ENCODE peak calls at places on chromosome 13, in seven cellular contexts. M is stomach, K is Peyer's patch, X is uterus, C is HCT116, B is tibial nerve, H is body of pancreas. R is an unnamed sample.

GRCh38 chr13:97224544-97225324 is 2.6 kb downstream of the MBNL2 start:
- DNase-seq in M (peak; percentile 70), K (no peak), X (no peak), C (no peak), B (peak; percentile 40), H (peak; percentile 91), R (no peak)

GRCh38 chr13:59494560-59494970 is 669.2 kb downstream of the DIAPH3 start:
- DNase-seq in M (no peak), K (no peak), X (no peak), C (no peak), B (peak; percentile 40), H (no peak), R (peak; percentile 66)

GRCh38 chr13:32126298-32126697 is 94.7 kb downstream of the FRY start:
- DNase-seq in M (no peak), K (no peak), X (no peak), C (no peak), B (no peak), H (no peak), R (no peak)

GRCh38 chr13:74795526-74795925 is 661.3 kb upstream of the KLF12 start:
- DNase-seq in M (no peak), K (no peak), X (no peak), C (no peak), B (no peak), H (no peak), R (no peak)

GRCh38 chr13:41622545-41623429 is 165.4 kb downstream of the RGCC start:
- DNase-seq in M (no peak), K (no peak), X (peak; percentile 64), C (no peak), B (no peak), H (no peak), R (no peak)

GRCh38 chr13:45082964-45083363 is 37.3 kb upstream of the GTF2F2 start:
- DNase-seq in M (no peak), K (no peak), X (no peak), C (no peak), B (no peak), H (no peak), R (no peak)

GRCh38 chr13:78137404-78138142 is 218.9 kb upstream of the EDNRB start:
- DNase-seq in M (no peak), K (no peak), X (no peak), C (peak; percentile 33), B (peak; percentile 27), H (peak; percentile 15), R (no peak)

GRCh38 chr13:29799041-29799440 is 51.4 kb downstream of the UBL3 start:
- DNase-seq in M (no peak), K (no peak), X (no peak), C (no peak), B (no peak), H (no peak), R (no peak)

GRCh38 chr13:111954681-111955411 is 112.1 kb upstream of the SOX1 start:
- DNase-seq in M (peak; percentile 17), K (no peak), X (no peak), C (peak; percentile 36), B (no peak), H (no peak), R (no peak)

GRCh38 chr13:47480121-47480520 is 521.0 kb downstream of the SUCLA2 start:
- DNase-seq in M (no peak), K (no peak), X (no peak), C (no peak), B (no peak), H (no peak), R (no peak)

GRCh38 chr13:62293081-62293480 is 877.4 kb upstream of the PCDH20 start:
- DNase-seq in M (no peak), K (no peak), X (no peak), C (no peak), B (no peak), H (no peak), R (no peak)

GRCh38 chr13:76837811-76838210 is 48.4 kb downstream of the KCTD12 start:
- DNase-seq in M (no peak), K (no peak), X (no peak), C (no peak), B (no peak), H (no peak), R (no peak)

GRCh38 chr13:39394811-39395685 is 207.9 kb downstream of the LHFPL6 start:
- DNase-seq in M (no peak), K (no peak), X (no peak), C (no peak), B (no peak), H (no peak), R (no peak)

GRCh38 chr13:40755082-40755755 is 15.8 kb downstream of the MRPS31 start:
- DNase-seq in M (no peak), K (no peak), X (no peak), C (no peak), B (no peak), H (no peak), R (no peak)

GRCh38 chr13:100818706-100819105 is 144.1 kb upstream of the TMTC4 start:
- DNase-seq in M (peak; percentile 47), K (no peak), X (no peak), C (no peak), B (no peak), H (no peak), R (peak; percentile 75)

GRCh38 chr13:33445476-33445875 is 159.9 kb upstream of the STARD13 start:
- DNase-seq in M (no peak), K (no peak), X (no peak), C (no peak), B (no peak), H (no peak), R (no peak)

GRCh38 chr13:24007979-24008620 is 110.8 kb upstream of the C1QTNF9B start:
- DNase-seq in M (no peak), K (no peak), X (no peak), C (no peak), B (no peak), H (no peak), R (no peak)

GRCh38 chr13:29743229-29743786 is 107.1 kb downstream of the UBL3 start:
- DNase-seq in M (no peak), K (no peak), X (peak; percentile 80), C (no peak), B (peak; percentile 64), H (no peak), R (peak; percentile 96)

GRCh38 chr13:40490086-40490723 is 176.2 kb downstream of the FOXO1 start:
- DNase-seq in M (peak; percentile 33), K (peak; percentile 47), X (no peak), C (no peak), B (no peak), H (no peak), R (no peak)

GRCh38 chr13:96053003-96053703 is at the start of gene UGGT2:
- DNase-seq in M (peak; percentile 97), K (peak; percentile 64), X (peak; percentile 93), C (peak; percentile 91), B (peak; percentile 85), H (peak; percentile 96), R (peak; percentile 98)
- TF ChIP-seq POLR2A in M (peak; percentile 57), K (peak; percentile 58), X (peak; percentile 85), C (peak; percentile 86), B (no peak), H (peak; percentile 79), R (peak; percentile 58)

DNA sequence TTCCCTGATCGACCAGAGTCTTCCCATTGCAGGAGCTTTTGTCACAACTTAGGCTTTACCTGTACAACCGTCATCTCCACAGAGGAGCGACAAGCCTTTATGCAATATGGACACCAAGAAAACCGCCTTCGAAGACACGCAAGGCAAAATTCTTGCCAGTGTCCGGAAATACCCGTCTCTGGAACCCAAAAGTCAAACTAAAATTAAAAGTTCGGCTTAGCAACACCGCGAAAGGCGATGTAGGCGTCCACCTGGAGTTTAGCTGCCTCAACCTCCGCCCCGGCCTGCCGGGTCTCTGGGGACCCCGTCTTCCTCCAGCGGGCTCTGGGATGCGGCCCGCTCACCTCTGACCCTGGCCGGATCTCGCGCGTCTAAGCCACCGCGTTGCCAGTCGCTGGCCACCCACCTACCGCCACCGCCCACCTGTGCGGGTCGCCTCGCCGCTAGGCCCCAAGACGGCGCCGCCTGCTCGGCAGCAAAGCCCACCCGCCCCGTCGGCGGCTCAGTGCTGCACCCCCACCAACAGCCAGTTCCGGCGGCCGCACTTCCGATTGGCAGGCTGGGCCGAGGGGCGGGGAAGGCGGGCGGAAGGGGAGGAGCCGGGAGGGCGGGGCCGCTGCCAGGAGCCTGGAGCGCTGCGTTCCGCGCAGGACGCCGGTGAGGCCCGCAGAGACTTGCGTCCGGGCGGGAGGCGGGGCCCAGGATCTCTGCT is at the start of gene SUPT20H:
- DNase-seq in M (peak; percentile 95), K (peak; percentile 91), X (peak; percentile 89), C (peak; percentile 71), B (peak; percentile 87), H (peak; percentile 95), R (peak; percentile 96)
- TF ChIP-seq POLR2A in M (peak; percentile 67), K (peak; percentile 59), X (peak; percentile 86), C (no peak), B (peak; percentile 54), H (peak; percentile 81), R (peak; percentile 69)

GRCh38 chr13:30870049-30870884 is 35.8 kb upstream of the MEDAG start:
- DNase-seq in M (peak; percentile 42), K (no peak), X (peak; percentile 84), C (peak; percentile 79), B (peak; percentile 93), H (peak; percentile 34), R (peak; percentile 88)
- TF ChIP-seq POLR2A in M (no peak), K (no peak), X (peak; percentile 12), C (peak; percentile 16), B (no peak), H (no peak), R (no peak)

GRCh38 chr13:21328836-21329477 is 130.1 kb downstream of the ZDHHC20 start:
- DNase-seq in M (no peak), K (peak; percentile 46), X (no peak), C (no peak), B (no peak), H (no peak), R (no peak)

GRCh38 chr13:21322988-21323387 is 136.1 kb downstream of the ZDHHC20 start:
- DNase-seq in M (no peak), K (no peak), X (no peak), C (no peak), B (no peak), H (no peak), R (no peak)

GRCh38 chr13:21324793-21325192 is 134.3 kb downstream of the ZDHHC20 start:
- DNase-seq in M (no peak), K (no peak), X (no peak), C (no peak), B (no peak), H (no peak), R (no peak)

GRCh38 chr13:21328201-21328600 is 130.9 kb downstream of the ZDHHC20 start:
- DNase-seq in M (no peak), K (no peak), X (no peak), C (no peak), B (no peak), H (no peak), R (no peak)

DNA sequence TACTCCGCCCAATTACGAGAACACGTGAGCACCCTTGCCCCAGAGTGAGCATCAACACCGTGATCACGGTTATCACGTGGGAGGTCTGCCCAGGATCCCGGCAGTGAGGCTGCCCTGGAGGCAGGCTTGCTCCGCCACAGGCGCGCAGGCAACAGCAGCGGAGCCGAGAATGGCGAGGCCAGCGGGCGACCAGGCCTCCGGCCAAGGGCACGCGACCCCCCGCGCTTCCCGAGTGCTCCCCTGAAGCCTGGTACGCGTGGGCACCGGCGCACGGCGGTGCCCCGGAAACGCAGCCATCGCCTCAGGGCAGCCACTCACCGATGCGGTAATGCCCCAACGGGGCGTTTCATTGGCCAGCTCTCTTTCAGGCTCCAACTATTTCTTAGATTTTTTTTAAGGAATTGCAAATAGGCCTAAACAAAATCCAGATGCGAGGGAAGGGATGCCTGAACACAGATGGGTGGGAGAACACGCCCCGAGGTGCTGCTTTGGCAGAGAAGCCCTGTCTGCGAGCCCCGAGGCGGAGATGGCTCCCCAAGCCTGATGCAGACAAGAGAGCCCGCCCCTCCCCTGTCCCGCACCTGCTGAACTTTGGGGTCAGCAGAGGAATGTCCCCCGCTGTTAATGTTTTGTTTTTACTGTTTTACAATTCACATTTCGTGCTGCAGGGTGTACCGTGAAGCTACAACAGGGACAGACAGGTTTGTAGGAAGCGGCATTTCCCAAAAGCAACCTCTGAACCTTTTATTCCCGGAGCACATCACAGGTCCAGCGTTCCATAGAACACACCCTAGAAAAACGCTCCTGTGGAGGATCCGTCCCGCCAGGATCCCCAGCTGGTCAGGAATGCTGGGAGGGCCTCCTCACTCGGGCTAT is 132.7 kb downstream of the ZDHHC20 start:
- DNase-seq in M (peak; percentile 52), K (peak; percentile 36), X (peak; percentile 24), C (no peak), B (no peak), H (no peak), R (peak; percentile 72)
- TF ChIP-seq POLR2A in M (no peak), K (no peak), X (no peak), C (no peak), B (no peak), H (no peak), R (no peak)

R was measured in sigmoid colon.